ENCODE peak calls at places on chromosomes 11 and 22, in six cellular contexts. J is skeletal muscle cell; R is right atrium auricular region; U is GM04503; Z is right lobe of liver; Y is stimulated activated CD4-positive, alpha-beta T cell treated with anti-CD3 and anti-CD28 coated beads, TNF-alpha, amount 100 ng/mL, for 48 hours. M is an unnamed sample.

GRCh38 chr22:49951001-49951677 is 9.4 kb upstream of the PIM3 start:
- DNase-seq in J (no peak), R (no peak), U (no peak), Z (peak), Y (peak), M (no peak)

GRCh38 chr22:48639896-48640732 is 1187.6 kb downstream of the BRD1 start:
- DNase-seq in J (no peak), R (no peak), U (no peak), Z (no peak), Y (no peak), M (no peak)

GRCh38 chr22:42976131-42976530 is 38.8 kb downstream of the PACSIN2 start:
- DNase-seq in J (no peak), R (no peak), U (no peak), Z (no peak), Y (no peak), M (no peak)

GRCh38 chr22:44307509-44308169 is 5.1 kb downstream of the SHISAL1 start:
- DNase-seq in J (no peak), R (no peak), U (no peak), Z (no peak), Y (no peak), M (no peak)

GRCh38 chr22:17243524-17243923 is 24.3 kb upstream of the ADA2 start:
- DNase-seq in J (no peak), R (no peak), U (no peak), Z (no peak), Y (no peak), M (no peak)

GRCh38 chr11:111091341-111091740 is 154.2 kb upstream of the POU2AF2 start:
- DNase-seq in J (no peak), R (no peak), U (no peak), Z (no peak), Y (no peak), M (no peak)

GRCh38 chr11:35682230-35683195 is 19.9 kb downstream of the TRIM44 start:
- DNase-seq in J (no peak), R (no peak), U (no peak), Z (no peak), Y (no peak), M (no peak)

GRCh38 chr22:20873215-20873614 is 14.4 kb downstream of the SNAP29 start:
- DNase-seq in J (no peak), R (no peak), U (no peak), Z (no peak), Y (no peak), M (no peak)

GRCh38 chr22:41382098-41382578 is 396 bp downstream of the TEF start:
- DNase-seq in J (no peak), R (peak), U (no peak), Z (peak), Y (peak), M (peak)

GRCh38 chr11:69089258-69089657 is 40.5 kb downstream of the TPCN2 start:
- DNase-seq in J (peak), R (no peak), U (peak), Z (no peak), Y (no peak), M (no peak)

GRCh38 chr22:26463688-26464087 is 19.9 kb downstream of the HPS4 start:
- DNase-seq in J (no peak), R (no peak), U (no peak), Z (no peak), Y (no peak), M (no peak)

GRCh38 chr11:45475135-45475534 is 189.0 kb upstream of the SYT13 start:
- DNase-seq in J (no peak), R (no peak), U (no peak), Z (no peak), Y (no peak), M (no peak)

GRCh38 chr22:44628273-44628672 is 73.7 kb upstream of the PRR5 start:
- DNase-seq in J (no peak), R (no peak), U (no peak), Z (no peak), Y (no peak), M (no peak)

GRCh38 chr22:23199159-23199558 is 18.9 kb downstream of the BCR start:
- DNase-seq in J (no peak), R (no peak), U (no peak), Z (no peak), Y (no peak), M (no peak)

GRCh38 chr22:46561435-46561905 is 24.1 kb upstream of the CELSR1 start:
- DNase-seq in J (no peak), R (no peak), U (no peak), Z (no peak), Y (no peak), M (no peak)

GRCh38 chr11:76296731-76297130 is 84.2 kb downstream of the THAP12 start:
- DNase-seq in J (no peak), R (no peak), U (no peak), Z (no peak), Y (no peak), M (no peak)

M was measured in stimulated activated effector memory CD8-positive, alpha-beta T cell treated with anti-CD3 and anti-CD28 coated beads, Interleukin-12 subunit alpha, Interleukin-12 subunit beta, amount 100 ng/mL, for 72 hours.